ENCODE peak calls at places on chromosomes 6 and 20, in six cellular contexts. One of them, this sample, is unnamed.
A peak's percentile ranks its signal among the peaks of the same experiment; 100 is the strongest.

GRCh38 chr6:44156494-44157151 is 2.0 kb upstream of the CAPN11 start:
- DNase-seq in CD8-positive, alpha-beta T cell: no peak
- DNase-seq in PC-3: no peak
- DNase-seq in SK-N-SH: no peak
- DNase-seq in sigmoid colon: no peak
- DNase-seq in endodermal cell: peak; percentile 72
- DNase-seq in this sample: no peak

GRCh38 chr20:25058051-25058796 is at the start of gene ACSS1:
- DNase-seq in endodermal cell: peak; percentile 77
- DNase-seq in sigmoid colon: peak; percentile 88
- DNase-seq in SK-N-SH: peak; percentile 63
- DNase-seq in CD8-positive, alpha-beta T cell: peak; percentile 56
- DNase-seq in PC-3: peak; percentile 31
- DNase-seq in this sample: peak; percentile 39

GRCh38 chr20:57450931-57451330 is 59.7 kb downstream of the RBM38 start:
- DNase-seq in CD8-positive, alpha-beta T cell: no peak
- DNase-seq in endodermal cell: no peak
- DNase-seq in SK-N-SH: peak; percentile 67
- DNase-seq in sigmoid colon: no peak
- DNase-seq in PC-3: no peak
- DNase-seq in this sample: no peak

GRCh38 chr20:45450097-45450818 is 19.3 kb upstream of the WFDC2 start:
- DNase-seq in sigmoid colon: peak; percentile 74
- DNase-seq in PC-3: peak; percentile 77
- DNase-seq in endodermal cell: peak; percentile 67
- DNase-seq in SK-N-SH: peak; percentile 41
- DNase-seq in CD8-positive, alpha-beta T cell: no peak
- DNase-seq in this sample: no peak

GRCh38 chr6:96015321-96015790 is 418 bp upstream of the FUT9 start:
- DNase-seq in endodermal cell: peak; percentile 91
- DNase-seq in PC-3: no peak
- DNase-seq in CD8-positive, alpha-beta T cell: no peak
- DNase-seq in sigmoid colon: peak; percentile 61
- DNase-seq in SK-N-SH: no peak
- DNase-seq in this sample: peak; percentile 62

GRCh38 chr20:32980131-32980941 is 23.9 kb downstream of the SUN5 start:
- DNase-seq in endodermal cell: no peak
- DNase-seq in PC-3: no peak
- DNase-seq in SK-N-SH: no peak
- DNase-seq in sigmoid colon: peak; percentile 62
- DNase-seq in CD8-positive, alpha-beta T cell: no peak
- DNase-seq in this sample: peak; percentile 95

GRCh38 chr6:85078071-85078470 is 313.7 kb upstream of the TBX18 start:
- DNase-seq in SK-N-SH: no peak
- DNase-seq in CD8-positive, alpha-beta T cell: no peak
- DNase-seq in sigmoid colon: no peak
- DNase-seq in PC-3: peak; percentile 85
- DNase-seq in endodermal cell: no peak
- DNase-seq in this sample: no peak

GRCh38 chr6:153081914-153082313 is 49.2 kb downstream of the RGS17 start:
- DNase-seq in SK-N-SH: no peak
- DNase-seq in endodermal cell: no peak
- DNase-seq in CD8-positive, alpha-beta T cell: no peak
- DNase-seq in PC-3: no peak
- DNase-seq in sigmoid colon: no peak
- DNase-seq in this sample: no peak

GRCh38 chr6:132830236-132830799 is 15.9 kb downstream of the RPS12 start:
- DNase-seq in CD8-positive, alpha-beta T cell: no peak
- DNase-seq in SK-N-SH: peak; percentile 57
- DNase-seq in PC-3: peak; percentile 60
- DNase-seq in sigmoid colon: no peak
- DNase-seq in endodermal cell: no peak
- DNase-seq in this sample: no peak

GRCh38 chr20:45036044-45036755 is 64.7 kb downstream of the KCNS1 start:
- DNase-seq in PC-3: peak; percentile 76
- DNase-seq in sigmoid colon: no peak
- DNase-seq in CD8-positive, alpha-beta T cell: no peak
- DNase-seq in endodermal cell: no peak
- DNase-seq in SK-N-SH: no peak
- DNase-seq in this sample: no peak

GRCh38 chr6:38676236-38676973 is 26.5 kb downstream of the GLO1 start:
- DNase-seq in PC-3: no peak
- DNase-seq in endodermal cell: no peak
- DNase-seq in SK-N-SH: no peak
- DNase-seq in CD8-positive, alpha-beta T cell: no peak
- DNase-seq in sigmoid colon: no peak
- DNase-seq in this sample: no peak

GRCh38 chr6:168120390-168121307 is 41.6 kb upstream of the FRMD1 start:
- DNase-seq in endodermal cell: peak; percentile 39
- DNase-seq in CD8-positive, alpha-beta T cell: no peak
- DNase-seq in PC-3: no peak
- DNase-seq in SK-N-SH: peak; percentile 8
- DNase-seq in sigmoid colon: peak; percentile 40
- DNase-seq in this sample: no peak

GRCh38 chr6:82362868-82363267 is 749 bp upstream of the TPBG start:
- DNase-seq in CD8-positive, alpha-beta T cell: no peak
- DNase-seq in PC-3: peak; percentile 12
- DNase-seq in endodermal cell: peak; percentile 61
- DNase-seq in sigmoid colon: no peak
- DNase-seq in SK-N-SH: peak; percentile 21
- DNase-seq in this sample: no peak

GRCh38 chr6:34697544-34697836 is 923 bp upstream of the ILRUN start:
- DNase-seq in endodermal cell: no peak
- DNase-seq in PC-3: no peak
- DNase-seq in sigmoid colon: no peak
- DNase-seq in CD8-positive, alpha-beta T cell: no peak
- DNase-seq in SK-N-SH: peak; percentile 28
- DNase-seq in this sample: no peak

GRCh38 chr6:133099573-133099972 is 141.6 kb upstream of the EYA4 start:
- DNase-seq in CD8-positive, alpha-beta T cell: no peak
- DNase-seq in sigmoid colon: no peak
- DNase-seq in SK-N-SH: no peak
- DNase-seq in PC-3: peak; percentile 91
- DNase-seq in endodermal cell: no peak
- DNase-seq in this sample: no peak

GRCh38 chr6:64685401-64685800 is 1021.6 kb downstream of the EYS start:
- DNase-seq in SK-N-SH: no peak
- DNase-seq in CD8-positive, alpha-beta T cell: no peak
- DNase-seq in sigmoid colon: no peak
- DNase-seq in PC-3: peak; percentile 14
- DNase-seq in endodermal cell: no peak
- DNase-seq in this sample: no peak

DNA sequence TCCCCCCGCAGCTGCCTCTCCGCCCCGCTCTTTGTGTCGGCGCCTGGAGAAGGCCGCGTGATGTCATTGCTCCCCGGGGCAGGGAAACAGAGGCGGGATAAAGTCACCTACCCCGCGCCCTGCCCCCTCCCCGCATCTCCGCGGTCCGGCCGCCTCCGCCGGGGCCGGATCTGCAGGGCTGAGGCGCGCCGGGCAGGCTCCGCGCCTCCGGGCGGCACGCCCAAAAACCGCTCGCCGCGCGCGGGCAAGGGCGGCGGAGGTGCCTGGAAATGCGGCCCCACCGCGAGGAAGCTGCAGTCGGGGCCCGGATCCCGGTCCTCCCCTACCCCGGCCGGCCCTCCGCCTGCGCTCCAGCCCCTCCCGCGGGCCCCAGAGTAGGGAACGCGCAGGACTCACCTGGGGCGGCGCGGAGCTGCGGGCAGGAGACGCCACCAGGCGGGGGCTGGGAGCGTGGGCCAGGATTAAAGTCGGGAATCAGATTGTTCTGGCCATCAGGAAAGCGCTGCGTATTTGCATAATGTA is at the start of gene FAXC:
- DNase-seq in CD8-positive, alpha-beta T cell: no peak
- DNase-seq in sigmoid colon: peak; percentile 73
- DNase-seq in endodermal cell: peak; percentile 89
- DNase-seq in PC-3: peak; percentile 58
- DNase-seq in SK-N-SH: peak; percentile 88
- DNase-seq in this sample: peak; percentile 83
- H3K27ac ChIP-seq in CD8-positive, alpha-beta T cell: no peak within 1 kb of the TSS
- H3K27ac ChIP-seq in sigmoid colon: peak within 1 kb of the TSS; percentile 93
- H3K27ac ChIP-seq in endodermal cell: peak within 1 kb of the TSS; percentile 13
- H3K27ac ChIP-seq in PC-3: no peak within 1 kb of the TSS
- H3K27ac ChIP-seq in SK-N-SH: peak within 1 kb of the TSS; percentile 88
- H3K27ac ChIP-seq in this sample: peak within 1 kb of the TSS; percentile 81

GRCh38 chr20:61757-62156 is 25.7 kb upstream of the DEFB125 start:
- DNase-seq in sigmoid colon: no peak
- DNase-seq in endodermal cell: no peak
- DNase-seq in SK-N-SH: no peak
- DNase-seq in CD8-positive, alpha-beta T cell: no peak
- DNase-seq in PC-3: no peak
- DNase-seq in this sample: no peak

GRCh38 chr20:61230-61629 is 26.2 kb upstream of the DEFB125 start:
- DNase-seq in SK-N-SH: no peak
- DNase-seq in PC-3: no peak
- DNase-seq in endodermal cell: no peak
- DNase-seq in CD8-positive, alpha-beta T cell: no peak
- DNase-seq in sigmoid colon: no peak
- DNase-seq in this sample: no peak

GRCh38 chr20:64026-64603 is 23.4 kb upstream of the DEFB125 start:
- DNase-seq in sigmoid colon: no peak
- DNase-seq in PC-3: no peak
- DNase-seq in CD8-positive, alpha-beta T cell: no peak
- DNase-seq in endodermal cell: no peak
- DNase-seq in SK-N-SH: no peak
- DNase-seq in this sample: no peak

GRCh38 chr20:62487-62886 is 25.0 kb upstream of the DEFB125 start:
- DNase-seq in PC-3: no peak
- DNase-seq in SK-N-SH: no peak
- DNase-seq in sigmoid colon: no peak
- DNase-seq in CD8-positive, alpha-beta T cell: no peak
- DNase-seq in endodermal cell: no peak
- DNase-seq in this sample: no peak

DNA sequence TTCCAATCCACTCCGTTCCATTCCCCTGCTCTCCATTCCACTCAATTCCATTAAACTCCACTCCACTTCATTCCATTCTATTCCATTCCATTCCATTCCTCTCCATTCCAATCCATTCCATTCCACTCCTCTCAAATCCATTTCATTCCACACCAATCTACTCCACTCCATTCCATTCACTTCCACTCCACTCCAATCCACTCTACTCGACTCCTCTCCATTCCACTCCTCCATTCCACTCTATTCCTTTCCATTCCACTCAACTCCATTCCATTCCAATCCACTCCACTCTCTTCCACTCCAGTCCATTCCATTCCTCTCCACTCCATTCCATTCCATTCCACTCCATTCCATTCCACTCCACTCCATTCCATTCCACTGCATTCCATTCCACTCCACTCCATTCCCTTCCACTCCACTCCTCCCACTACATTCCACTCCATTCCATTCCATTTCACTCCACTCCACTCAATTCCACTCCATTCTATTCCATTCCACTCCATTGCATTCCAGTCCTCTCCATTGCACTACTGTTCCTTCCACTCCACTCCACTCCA is 22.6 kb upstream of the DEFB125 start:
- DNase-seq in CD8-positive, alpha-beta T cell: no peak
- DNase-seq in sigmoid colon: no peak
- DNase-seq in PC-3: no peak
- DNase-seq in endodermal cell: no peak
- DNase-seq in SK-N-SH: no peak
- DNase-seq in this sample: no peak
- H3K9me3 ChIP-seq in CD8-positive, alpha-beta T cell: no peaks in the 10 kb centered on the region
- H3K9me3 ChIP-seq in sigmoid colon: peaks cover 9% of the 10 kb centered on the region
- H3K9me3 ChIP-seq in PC-3: peaks cover 31% of the 10 kb centered on the region
- H3K9me3 ChIP-seq in endodermal cell: peaks cover 73% of the 10 kb centered on the region
- H3K9me3 ChIP-seq in SK-N-SH: no peaks in the 10 kb centered on the region
- H3K9me3 ChIP-seq in this sample: no peaks in the 10 kb centered on the region

DNA sequence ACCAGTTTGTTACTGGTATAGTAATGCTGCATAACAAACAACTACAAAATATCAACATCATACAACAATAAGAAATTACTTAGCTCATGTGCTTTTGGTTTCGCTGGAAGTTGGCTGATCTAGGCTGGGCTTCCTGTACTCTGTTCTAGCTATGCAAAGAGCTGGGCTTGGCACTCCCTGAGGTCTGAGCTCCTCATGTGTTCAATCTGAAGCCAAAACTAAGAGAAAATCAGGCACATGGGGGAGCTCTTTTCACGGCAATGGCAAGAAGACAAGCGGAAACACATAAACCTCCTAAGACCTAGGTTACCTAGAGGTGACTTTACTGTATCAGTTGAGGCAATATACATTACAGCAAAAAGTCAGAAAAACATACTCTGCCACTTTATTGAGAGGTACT is 574.2 kb downstream of the KHDRBS2 start:
- DNase-seq in sigmoid colon: no peak
- DNase-seq in endodermal cell: peak; percentile 62
- DNase-seq in CD8-positive, alpha-beta T cell: no peak
- DNase-seq in PC-3: peak; percentile 12
- DNase-seq in SK-N-SH: no peak
- DNase-seq in this sample: peak; percentile 7
- TF ChIP-seq CTCF in sigmoid colon: no peak
- TF ChIP-seq CTCF in endodermal cell: peak; percentile 62
- TF ChIP-seq CTCF in CD8-positive, alpha-beta T cell: no peak
- TF ChIP-seq CTCF in PC-3: peak; percentile 31
- TF ChIP-seq CTCF in SK-N-SH: no peak
- TF ChIP-seq CTCF in this sample: no peak

GRCh38 chr6:33064723-33065122 is 8.7 kb downstream of the HLA-DPA1 start:
- DNase-seq in endodermal cell: no peak
- DNase-seq in SK-N-SH: no peak
- DNase-seq in CD8-positive, alpha-beta T cell: no peak
- DNase-seq in PC-3: no peak
- DNase-seq in sigmoid colon: no peak
- DNase-seq in this sample: no peak
- H3K27ac ChIP-seq in endodermal cell: no peak overlapping the region
- H3K27ac ChIP-seq in SK-N-SH: no peak overlapping the region
- H3K27ac ChIP-seq in CD8-positive, alpha-beta T cell: no peak overlapping the region
- H3K27ac ChIP-seq in PC-3: no peak overlapping the region
- H3K27ac ChIP-seq in sigmoid colon: no peak overlapping the region
- H3K27ac ChIP-seq in this sample: no peak overlapping the region

DNA sequence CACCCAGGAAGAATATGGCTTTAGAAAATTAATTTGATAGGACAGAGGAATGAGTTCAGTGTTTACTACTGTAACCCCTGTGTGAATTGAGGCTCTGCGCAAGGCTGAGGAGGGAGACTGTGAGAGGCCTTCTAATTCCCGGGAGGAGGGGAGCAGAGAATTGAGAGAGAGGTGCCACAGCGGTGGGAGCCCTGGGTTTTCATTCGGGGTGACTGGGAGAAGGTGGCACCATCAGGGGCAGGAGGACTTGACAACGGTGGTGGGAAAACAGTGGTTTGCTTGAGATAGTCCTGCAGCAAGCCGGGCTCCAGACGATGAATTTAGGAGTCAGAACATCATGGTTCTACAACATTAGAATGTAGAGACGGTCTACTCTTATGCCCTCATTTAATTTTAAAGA is 9.2 kb downstream of the DUSP22 start:
- DNase-seq in endodermal cell: no peak
- DNase-seq in sigmoid colon: no peak
- DNase-seq in PC-3: no peak
- DNase-seq in CD8-positive, alpha-beta T cell: no peak
- DNase-seq in SK-N-SH: no peak
- DNase-seq in this sample: no peak
- H3K9me3 ChIP-seq in endodermal cell: peaks cover 5% of the 10 kb centered on the region
- H3K9me3 ChIP-seq in sigmoid colon: no peaks in the 10 kb centered on the region
- H3K9me3 ChIP-seq in PC-3: no peaks in the 10 kb centered on the region
- H3K9me3 ChIP-seq in CD8-positive, alpha-beta T cell: no peaks in the 10 kb centered on the region
- H3K9me3 ChIP-seq in SK-N-SH: no peaks in the 10 kb centered on the region
- H3K9me3 ChIP-seq in this sample: no peaks in the 10 kb centered on the region

This sample was measured in WERI-Rb-1.